ENCODE peak calls at places on chromosomes 13 and 19, in seven cellular contexts. H is CD4-positive, alpha-beta memory T cell; W is CD8-positive, alpha-beta memory T cell; R is body of pancreas; I is fibroblast of pulmonary artery; N is CD4-positive, CD25-positive, alpha-beta regulatory T cell; G is suprapubic skin. Z is an unnamed sample.

GRCh38 chr13:99528547-99528946 is 27.3 kb downstream of the TM9SF2 start:
- DNase-seq in H (peak; percentile 43), R (no peak), I (no peak), W (peak; percentile 26), G (no peak), N (peak; percentile 14), Z (peak; percentile 6)

GRCh38 chr13:94914829-94915228 is 202.5 kb upstream of the SOX21 start:
- DNase-seq in G (no peak), N (no peak), I (no peak), W (no peak), R (no peak), H (no peak), Z (peak; percentile 0)

GRCh38 chr13:77776704-77777103 is 79.2 kb downstream of the SLAIN1 start:
- DNase-seq in R (no peak), N (no peak), G (no peak), W (no peak), I (no peak), H (no peak), Z (no peak)

GRCh38 chr13:79932556-79932955 is 408.4 kb downstream of the SPRY2 start:
- DNase-seq in G (no peak), H (no peak), R (no peak), I (peak; percentile 26), W (no peak), N (no peak), Z (no peak)

GRCh38 chr19:23283925-23284324 is 33.7 kb upstream of the ZNF724 start:
- DNase-seq in I (peak; percentile 38), W (peak; percentile 45), H (peak; percentile 59), N (peak; percentile 31), G (no peak), R (peak; percentile 60), Z (peak; percentile 31)

GRCh38 chr19:5389353-5389752 is 48.7 kb upstream of the PTPRS start:
- DNase-seq in H (no peak), N (no peak), W (no peak), R (no peak), I (no peak), G (no peak), Z (no peak)

GRCh38 chr19:56119585-56119978 is 1.5 kb downstream of the ZNF787 start:
- DNase-seq in H (no peak), N (no peak), G (no peak), R (no peak), I (no peak), W (no peak), Z (peak; percentile 59)

GRCh38 chr13:76791290-76791664 is 94.9 kb downstream of the KCTD12 start:
- DNase-seq in H (no peak), W (no peak), N (no peak), R (no peak), G (no peak), I (peak; percentile 22), Z (peak; percentile 16)

GRCh38 chr13:49643003-49643651 is 14.8 kb downstream of the ARL11 start:
- DNase-seq in R (no peak), I (no peak), N (no peak), H (no peak), G (no peak), W (no peak), Z (no peak)

GRCh38 chr19:49515767-49516166 is 3.3 kb downstream of the FCGRT start:
- DNase-seq in R (no peak), H (no peak), N (no peak), I (peak; percentile 72), W (no peak), G (no peak), Z (peak; percentile 79)

GRCh38 chr19:13077233-13077632 is 25.4 kb downstream of the LYL1 start:
- DNase-seq in I (no peak), N (no peak), H (no peak), W (no peak), R (no peak), G (no peak), Z (no peak)

GRCh38 chr13:107516517-107516916 is 698.8 kb downstream of the LIG4 start:
- DNase-seq in G (no peak), H (no peak), R (no peak), I (no peak), W (no peak), N (no peak), Z (no peak)

GRCh38 chr19:5961969-5962945 is 15.7 kb downstream of the RANBP3 start:
- DNase-seq in R (peak; percentile 69), W (peak; percentile 85), N (peak; percentile 69), G (no peak), I (peak; percentile 58), H (peak; percentile 88), Z (peak; percentile 63)

GRCh38 chr13:52696566-52696965 is 43.1 kb downstream of the CNMD start:
- DNase-seq in H (no peak), R (no peak), G (no peak), I (no peak), N (no peak), W (no peak), Z (no peak)

GRCh38 chr13:69903081-69903480 is 204.5 kb upstream of the ATXN8OS start:
- DNase-seq in G (no peak), I (no peak), N (no peak), R (no peak), W (no peak), H (no peak), Z (no peak)

GRCh38 chr19:7595466-7596133 is at the start of gene CAMSAP3:
- DNase-seq in N (peak; percentile 8), H (peak; percentile 36), W (peak; percentile 24), I (no peak), R (peak; percentile 65), G (no peak), Z (peak; percentile 72)

DNA sequence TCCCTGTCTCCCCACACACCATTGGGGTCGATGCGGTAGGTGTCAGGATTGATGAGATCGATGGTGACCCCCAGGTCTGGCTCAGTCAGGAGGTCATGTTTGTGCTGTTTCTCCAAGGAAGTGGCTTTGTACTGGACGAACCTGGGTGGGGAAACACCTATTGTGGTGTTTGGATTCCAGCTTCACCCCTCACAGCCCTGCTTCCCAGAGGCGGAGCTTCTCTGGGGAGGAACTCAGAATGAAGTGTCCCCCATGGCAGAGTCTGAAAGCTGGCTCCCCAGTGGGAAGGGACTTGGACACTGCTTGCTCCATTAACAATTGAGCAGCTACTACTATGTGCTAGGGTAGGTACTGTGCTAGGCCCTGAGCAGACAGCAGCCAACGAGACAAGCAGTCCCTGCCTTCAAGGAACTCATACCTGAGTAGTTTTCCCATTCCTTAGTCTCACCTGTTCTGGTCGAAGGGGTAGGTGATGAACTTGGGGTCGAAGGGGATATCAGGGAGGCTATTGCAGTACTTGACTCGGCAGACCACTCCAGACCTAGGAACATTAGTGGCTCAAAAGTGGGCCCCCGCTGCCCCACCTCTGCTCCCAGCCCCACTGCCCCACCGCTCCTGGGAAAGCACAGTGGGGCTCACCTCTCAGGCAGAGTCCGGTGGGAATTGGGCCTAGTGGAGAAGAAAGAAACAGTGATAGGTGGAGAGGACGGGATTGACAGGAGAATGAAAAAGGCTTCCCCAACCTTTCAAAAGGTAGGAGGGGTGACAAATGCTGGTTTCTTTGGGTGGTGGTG is 1.1 kb downstream of the PAF1 start:
- DNase-seq in I (no peak), G (no peak), R (no peak), W (no peak), H (no peak), N (no peak), Z (no peak)
- H3K4me3 ChIP-seq in I (peak overlapping the region; percentile 99), G (peak overlapping the region; percentile 77), R (no peak overlapping the region), W (peak overlapping the region; percentile 79), H (peak overlapping the region; percentile 82), N (peak overlapping the region; percentile 91), Z (peak overlapping the region; percentile 93)

DNA sequence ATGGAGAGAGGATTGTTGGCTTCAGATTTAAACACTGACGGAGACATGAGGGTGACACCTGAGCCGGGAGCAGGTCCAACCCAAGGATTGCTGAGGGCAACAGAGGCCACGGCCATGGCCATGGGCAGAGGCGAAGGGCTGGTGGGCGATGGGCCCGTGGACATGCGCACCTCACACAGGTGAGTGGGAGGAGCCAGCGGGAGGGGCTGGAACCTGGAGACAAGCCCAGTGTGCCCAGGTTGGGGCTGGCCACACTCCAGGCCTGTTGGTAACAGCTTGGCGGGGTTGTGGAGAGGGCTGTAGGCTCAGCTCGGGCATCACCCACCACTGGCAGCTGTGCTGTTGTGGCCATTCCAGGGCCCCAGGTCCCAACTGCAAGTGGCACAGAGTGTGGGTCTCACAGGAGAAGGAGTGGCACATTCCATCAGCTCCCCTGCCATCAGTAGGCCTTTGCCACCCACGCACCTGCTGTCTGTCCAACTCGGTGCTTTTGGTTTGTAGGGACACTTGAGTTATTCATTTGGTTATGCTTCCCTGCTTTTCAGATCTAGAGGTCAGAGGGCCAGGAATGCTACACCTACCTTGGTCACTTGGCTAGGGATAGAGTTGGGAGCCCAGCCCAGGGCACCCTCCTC is 49.8 kb downstream of the TSSK6 start:
- DNase-seq in G (no peak), N (no peak), H (no peak), R (peak; percentile 70), I (no peak), W (no peak), Z (no peak)
- H3K4me3 ChIP-seq in G (no peak overlapping the region), N (no peak overlapping the region), H (no peak overlapping the region), R (no peak overlapping the region), I (no peak overlapping the region), W (no peak overlapping the region), Z (no peak overlapping the region)

GRCh38 chr19:34273121-34273845 is 18.9 kb downstream of the GARRE1 start:
- DNase-seq in N (no peak), G (peak; percentile 3), I (no peak), H (no peak), W (no peak), R (no peak), Z (no peak)

GRCh38 chr19:34274284-34274826 is 20.0 kb downstream of the GARRE1 start:
- DNase-seq in H (no peak), R (no peak), G (no peak), I (peak; percentile 42), W (no peak), N (no peak), Z (peak; percentile 31)

GRCh38 chr19:34269489-34269888 is 15.1 kb downstream of the GARRE1 start:
- DNase-seq in N (no peak), G (no peak), I (no peak), H (no peak), W (no peak), R (no peak), Z (no peak)

GRCh38 chr19:34269081-34269480 is 14.7 kb downstream of the GARRE1 start:
- DNase-seq in H (no peak), W (no peak), I (no peak), N (no peak), G (no peak), R (peak; percentile 89), Z (no peak)

GRCh38 chr19:34269968-34270621 is 15.7 kb downstream of the GARRE1 start:
- DNase-seq in W (peak; percentile 79), I (peak; percentile 92), H (peak; percentile 89), G (peak; percentile 74), N (peak; percentile 70), R (peak; percentile 54), Z (peak; percentile 68)
- H3K4me3 ChIP-seq in W (peak overlapping the region; percentile 29), I (peak overlapping the region; percentile 15), H (peak overlapping the region; percentile 18), G (no peak overlapping the region), N (peak overlapping the region; percentile 83), R (no peak overlapping the region), Z (no peak overlapping the region)

DNA sequence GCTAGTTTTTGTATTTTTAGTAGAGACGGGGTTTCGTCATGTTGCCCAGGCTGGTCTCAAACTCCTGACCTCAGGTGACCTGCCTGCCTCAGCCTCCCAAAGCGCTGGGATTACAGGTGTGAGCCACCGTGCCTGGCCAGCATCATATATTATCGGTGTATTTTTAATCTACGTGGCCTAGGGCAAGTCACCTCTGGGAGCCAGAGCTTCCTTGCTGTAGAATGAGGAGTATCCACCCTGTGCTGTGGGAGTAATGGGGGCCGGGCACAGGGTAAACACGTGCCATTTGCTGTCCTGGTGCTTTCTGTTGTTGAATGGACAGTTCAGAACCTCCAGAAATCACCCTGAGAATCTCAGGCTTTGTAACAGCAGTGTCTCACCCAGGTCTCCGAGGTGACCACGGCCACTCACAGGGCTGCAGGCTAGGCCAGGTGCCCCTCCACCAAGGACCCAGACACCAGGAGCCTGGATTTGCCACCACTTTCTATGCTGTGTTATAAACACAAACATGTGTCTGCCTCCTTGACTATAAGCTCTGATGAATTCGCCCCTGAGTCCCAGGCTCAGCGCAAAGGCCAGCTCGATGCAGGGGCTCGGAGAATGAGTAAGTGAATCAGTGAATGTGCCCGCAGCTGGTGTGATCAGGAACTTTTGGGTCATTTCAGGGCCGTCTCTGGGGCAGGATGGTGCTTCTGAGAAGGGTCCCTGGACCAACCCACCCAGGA is 22.7 kb downstream of the POP4 start:
- DNase-seq in W (no peak), I (no peak), G (no peak), N (no peak), H (no peak), R (no peak), Z (no peak)
- H3K4me3 ChIP-seq in W (no peak overlapping the region), I (no peak overlapping the region), G (no peak overlapping the region), N (no peak overlapping the region), H (no peak overlapping the region), R (no peak overlapping the region), Z (no peak overlapping the region)

Z was measured in foreskin fibroblast.